ENCODE peak calls at places on chromosomes 12 and 14, in nine cellular contexts. One of them, this sample, is unnamed.
A peak's percentile ranks its signal among the peaks of the same experiment; 100 is the strongest.

GRCh38 chr12:109885616-109886015 is 5.3 kb upstream of the GLTP start:
- DNase-seq in EL: no peak
- DNase-seq in transverse colon: no peak
- DNase-seq in LoVo: peak; percentile 52
- DNase-seq in kidney: no peak
- DNase-seq in RPMI8226: no peak
- DNase-seq in GM04504: no peak
- DNase-seq in AG08396: no peak
- DNase-seq in activated T-cell treated with anti-CD3 and anti-CD28 coated beads, Interleukin-2, amount 50 U/mL, for 1 hour: no peak
- DNase-seq in this sample: no peak

GRCh38 chr12:1099158-1099557 is 108.1 kb downstream of the ERC1 start:
- DNase-seq in kidney: no peak
- DNase-seq in transverse colon: peak; percentile 33
- DNase-seq in AG08396: no peak
- DNase-seq in LoVo: peak; percentile 62
- DNase-seq in activated T-cell treated with anti-CD3 and anti-CD28 coated beads, Interleukin-2, amount 50 U/mL, for 1 hour: no peak
- DNase-seq in GM04504: no peak
- DNase-seq in RPMI8226: no peak
- DNase-seq in EL: no peak
- DNase-seq in this sample: no peak

GRCh38 chr12:96687719-96688118 is 198.3 kb downstream of the CFAP54 start:
- DNase-seq in EL: no peak
- DNase-seq in AG08396: no peak
- DNase-seq in transverse colon: no peak
- DNase-seq in RPMI8226: no peak
- DNase-seq in GM04504: no peak
- DNase-seq in activated T-cell treated with anti-CD3 and anti-CD28 coated beads, Interleukin-2, amount 50 U/mL, for 1 hour: no peak
- DNase-seq in LoVo: no peak
- DNase-seq in kidney: no peak
- DNase-seq in this sample: no peak

GRCh38 chr14:39474416-39474911 is 42.2 kb upstream of the FBXO33 start:
- DNase-seq in transverse colon: no peak
- DNase-seq in kidney: no peak
- DNase-seq in AG08396: no peak
- DNase-seq in GM04504: no peak
- DNase-seq in activated T-cell treated with anti-CD3 and anti-CD28 coated beads, Interleukin-2, amount 50 U/mL, for 1 hour: no peak
- DNase-seq in RPMI8226: no peak
- DNase-seq in LoVo: no peak
- DNase-seq in EL: no peak
- DNase-seq in this sample: no peak

GRCh38 chr12:118981285-118982201 is at the start of gene SRRM4:
- DNase-seq in RPMI8226: peak; percentile 48
- DNase-seq in LoVo: no peak
- DNase-seq in activated T-cell treated with anti-CD3 and anti-CD28 coated beads, Interleukin-2, amount 50 U/mL, for 1 hour: no peak
- DNase-seq in EL: no peak
- DNase-seq in GM04504: no peak
- DNase-seq in AG08396: peak; percentile 9
- DNase-seq in kidney: peak; percentile 60
- DNase-seq in transverse colon: no peak
- DNase-seq in this sample: peak; percentile 87

GRCh38 chr14:91968280-91968679 is 20.8 kb upstream of the FBLN5 start:
- DNase-seq in RPMI8226: no peak
- DNase-seq in activated T-cell treated with anti-CD3 and anti-CD28 coated beads, Interleukin-2, amount 50 U/mL, for 1 hour: no peak
- DNase-seq in GM04504: no peak
- DNase-seq in transverse colon: no peak
- DNase-seq in AG08396: no peak
- DNase-seq in LoVo: no peak
- DNase-seq in kidney: no peak
- DNase-seq in EL: no peak
- DNase-seq in this sample: no peak

GRCh38 chr14:65880507-65880906 is 468.0 kb downstream of the FUT8 start:
- DNase-seq in transverse colon: no peak
- DNase-seq in AG08396: no peak
- DNase-seq in LoVo: no peak
- DNase-seq in activated T-cell treated with anti-CD3 and anti-CD28 coated beads, Interleukin-2, amount 50 U/mL, for 1 hour: no peak
- DNase-seq in GM04504: no peak
- DNase-seq in EL: no peak
- DNase-seq in RPMI8226: no peak
- DNase-seq in kidney: no peak
- DNase-seq in this sample: no peak

GRCh38 chr14:75257241-75257640 is 21.4 kb upstream of the FOS start:
- DNase-seq in LoVo: no peak
- DNase-seq in GM04504: peak; percentile 4
- DNase-seq in kidney: no peak
- DNase-seq in transverse colon: no peak
- DNase-seq in EL: peak; percentile 33
- DNase-seq in RPMI8226: no peak
- DNase-seq in activated T-cell treated with anti-CD3 and anti-CD28 coated beads, Interleukin-2, amount 50 U/mL, for 1 hour: no peak
- DNase-seq in AG08396: no peak
- DNase-seq in this sample: no peak

GRCh38 chr12:81683881-81684280 is 75.3 kb downstream of the PPFIA2 start:
- DNase-seq in LoVo: no peak
- DNase-seq in AG08396: no peak
- DNase-seq in activated T-cell treated with anti-CD3 and anti-CD28 coated beads, Interleukin-2, amount 50 U/mL, for 1 hour: no peak
- DNase-seq in transverse colon: no peak
- DNase-seq in GM04504: no peak
- DNase-seq in EL: no peak
- DNase-seq in RPMI8226: no peak
- DNase-seq in kidney: no peak
- DNase-seq in this sample: no peak

GRCh38 chr12:694734-695503 is 31.7 kb upstream of the NINJ2 start:
- DNase-seq in transverse colon: no peak
- DNase-seq in EL: no peak
- DNase-seq in RPMI8226: no peak
- DNase-seq in kidney: no peak
- DNase-seq in LoVo: no peak
- DNase-seq in activated T-cell treated with anti-CD3 and anti-CD28 coated beads, Interleukin-2, amount 50 U/mL, for 1 hour: no peak
- DNase-seq in AG08396: no peak
- DNase-seq in GM04504: no peak
- DNase-seq in this sample: no peak